ENCODE peak calls at places on chromosome 19, in seven cellular contexts. One of them, this sample, is unnamed.

GRCh38 chr19:35539314-35539713 is 6.1 kb downstream of the GAPDHS start:
- DNase-seq in IMR-90: no peak
- DNase-seq in NCI-H82: no peak
- DNase-seq in activated CD4-positive, alpha-beta T cell treated with anti-CD3 and anti-CD28 coated beads for 1 hour: no peak
- DNase-seq in stimulated activated CD8-positive, alpha-beta memory T cell treated with anti-CD3 and anti-CD28 coated beads, Interleukin-15, amount 100 ng/mL, for 4 hours: no peak
- DNase-seq in T-helper 9 cell: no peak
- DNase-seq in OCI-LY7: no peak
- DNase-seq in this sample: no peak

GRCh38 chr19:1106841-1107654 is 3.3 kb downstream of the GPX4 start:
- DNase-seq in OCI-LY7: no peak
- DNase-seq in NCI-H82: no peak
- DNase-seq in T-helper 9 cell: no peak
- DNase-seq in activated CD4-positive, alpha-beta T cell treated with anti-CD3 and anti-CD28 coated beads for 1 hour: no peak
- DNase-seq in stimulated activated CD8-positive, alpha-beta memory T cell treated with anti-CD3 and anti-CD28 coated beads, Interleukin-15, amount 100 ng/mL, for 4 hours: no peak
- DNase-seq in IMR-90: peak
- DNase-seq in this sample: no peak

GRCh38 chr19:48390188-48391099 is 907 bp downstream of the KDELR1 start:
- DNase-seq in stimulated activated CD8-positive, alpha-beta memory T cell treated with anti-CD3 and anti-CD28 coated beads, Interleukin-15, amount 100 ng/mL, for 4 hours: peak
- DNase-seq in T-helper 9 cell: peak
- DNase-seq in NCI-H82: peak
- DNase-seq in activated CD4-positive, alpha-beta T cell treated with anti-CD3 and anti-CD28 coated beads for 1 hour: peak
- DNase-seq in IMR-90: peak
- DNase-seq in OCI-LY7: peak
- DNase-seq in this sample: peak

GRCh38 chr19:45446295-45446694 is 21.5 kb upstream of the FOSB start:
- DNase-seq in T-helper 9 cell: no peak
- DNase-seq in IMR-90: peak
- DNase-seq in activated CD4-positive, alpha-beta T cell treated with anti-CD3 and anti-CD28 coated beads for 1 hour: no peak
- DNase-seq in OCI-LY7: peak
- DNase-seq in stimulated activated CD8-positive, alpha-beta memory T cell treated with anti-CD3 and anti-CD28 coated beads, Interleukin-15, amount 100 ng/mL, for 4 hours: no peak
- DNase-seq in NCI-H82: peak
- DNase-seq in this sample: peak

GRCh38 chr19:35846038-35846668 is 6.2 kb downstream of the NPHS1 start:
- DNase-seq in activated CD4-positive, alpha-beta T cell treated with anti-CD3 and anti-CD28 coated beads for 1 hour: no peak
- DNase-seq in IMR-90: no peak
- DNase-seq in stimulated activated CD8-positive, alpha-beta memory T cell treated with anti-CD3 and anti-CD28 coated beads, Interleukin-15, amount 100 ng/mL, for 4 hours: no peak
- DNase-seq in T-helper 9 cell: no peak
- DNase-seq in NCI-H82: peak
- DNase-seq in OCI-LY7: no peak
- DNase-seq in this sample: no peak

GRCh38 chr19:12603714-12604113 is 6.9 kb downstream of the ZNF490 start:
- DNase-seq in T-helper 9 cell: peak
- DNase-seq in NCI-H82: no peak
- DNase-seq in OCI-LY7: peak
- DNase-seq in IMR-90: peak
- DNase-seq in activated CD4-positive, alpha-beta T cell treated with anti-CD3 and anti-CD28 coated beads for 1 hour: no peak
- DNase-seq in stimulated activated CD8-positive, alpha-beta memory T cell treated with anti-CD3 and anti-CD28 coated beads, Interleukin-15, amount 100 ng/mL, for 4 hours: no peak
- DNase-seq in this sample: peak

GRCh38 chr19:34120846-34121639 is 51.3 kb upstream of the LSM14A start:
- DNase-seq in OCI-LY7: peak
- DNase-seq in T-helper 9 cell: peak
- DNase-seq in stimulated activated CD8-positive, alpha-beta memory T cell treated with anti-CD3 and anti-CD28 coated beads, Interleukin-15, amount 100 ng/mL, for 4 hours: no peak
- DNase-seq in IMR-90: peak
- DNase-seq in NCI-H82: peak
- DNase-seq in activated CD4-positive, alpha-beta T cell treated with anti-CD3 and anti-CD28 coated beads for 1 hour: peak
- DNase-seq in this sample: peak

GRCh38 chr19:49924004-49924880 is 4.8 kb upstream of the ATF5 start:
- DNase-seq in activated CD4-positive, alpha-beta T cell treated with anti-CD3 and anti-CD28 coated beads for 1 hour: no peak
- DNase-seq in IMR-90: no peak
- DNase-seq in stimulated activated CD8-positive, alpha-beta memory T cell treated with anti-CD3 and anti-CD28 coated beads, Interleukin-15, amount 100 ng/mL, for 4 hours: no peak
- DNase-seq in NCI-H82: no peak
- DNase-seq in T-helper 9 cell: no peak
- DNase-seq in OCI-LY7: peak
- DNase-seq in this sample: peak

GRCh38 chr19:19540707-19541515 is 2.8 kb downstream of the CILP2 start:
- DNase-seq in IMR-90: no peak
- DNase-seq in OCI-LY7: peak
- DNase-seq in stimulated activated CD8-positive, alpha-beta memory T cell treated with anti-CD3 and anti-CD28 coated beads, Interleukin-15, amount 100 ng/mL, for 4 hours: peak
- DNase-seq in NCI-H82: peak
- DNase-seq in activated CD4-positive, alpha-beta T cell treated with anti-CD3 and anti-CD28 coated beads for 1 hour: peak
- DNase-seq in T-helper 9 cell: peak
- DNase-seq in this sample: peak

GRCh38 chr19:51365211-51366049 is 758 bp downstream of the ETFB start:
- DNase-seq in T-helper 9 cell: no peak
- DNase-seq in OCI-LY7: peak
- DNase-seq in activated CD4-positive, alpha-beta T cell treated with anti-CD3 and anti-CD28 coated beads for 1 hour: no peak
- DNase-seq in stimulated activated CD8-positive, alpha-beta memory T cell treated with anti-CD3 and anti-CD28 coated beads, Interleukin-15, amount 100 ng/mL, for 4 hours: no peak
- DNase-seq in IMR-90: peak
- DNase-seq in NCI-H82: peak
- DNase-seq in this sample: peak

GRCh38 chr19:8147579-8147978 is 1.8 kb downstream of the FBN3 start:
- DNase-seq in activated CD4-positive, alpha-beta T cell treated with anti-CD3 and anti-CD28 coated beads for 1 hour: no peak
- DNase-seq in stimulated activated CD8-positive, alpha-beta memory T cell treated with anti-CD3 and anti-CD28 coated beads, Interleukin-15, amount 100 ng/mL, for 4 hours: no peak
- DNase-seq in T-helper 9 cell: no peak
- DNase-seq in IMR-90: no peak
- DNase-seq in OCI-LY7: no peak
- DNase-seq in NCI-H82: no peak
- DNase-seq in this sample: no peak

GRCh38 chr19:42328854-42329253 is 3.4 kb downstream of the MEGF8 start:
- DNase-seq in activated CD4-positive, alpha-beta T cell treated with anti-CD3 and anti-CD28 coated beads for 1 hour: no peak
- DNase-seq in stimulated activated CD8-positive, alpha-beta memory T cell treated with anti-CD3 and anti-CD28 coated beads, Interleukin-15, amount 100 ng/mL, for 4 hours: no peak
- DNase-seq in IMR-90: no peak
- DNase-seq in T-helper 9 cell: no peak
- DNase-seq in OCI-LY7: no peak
- DNase-seq in NCI-H82: no peak
- DNase-seq in this sample: no peak

GRCh38 chr19:53789708-53790678 is 34.1 kb downstream of the NLRP12 start:
- DNase-seq in T-helper 9 cell: no peak
- DNase-seq in activated CD4-positive, alpha-beta T cell treated with anti-CD3 and anti-CD28 coated beads for 1 hour: no peak
- DNase-seq in stimulated activated CD8-positive, alpha-beta memory T cell treated with anti-CD3 and anti-CD28 coated beads, Interleukin-15, amount 100 ng/mL, for 4 hours: no peak
- DNase-seq in IMR-90: no peak
- DNase-seq in OCI-LY7: no peak
- DNase-seq in NCI-H82: no peak
- DNase-seq in this sample: no peak

GRCh38 chr19:55179570-55180484 is at the start of gene SYT5:
- DNase-seq in activated CD4-positive, alpha-beta T cell treated with anti-CD3 and anti-CD28 coated beads for 1 hour: peak
- DNase-seq in NCI-H82: no peak
- DNase-seq in T-helper 9 cell: peak
- DNase-seq in IMR-90: no peak
- DNase-seq in stimulated activated CD8-positive, alpha-beta memory T cell treated with anti-CD3 and anti-CD28 coated beads, Interleukin-15, amount 100 ng/mL, for 4 hours: peak
- DNase-seq in OCI-LY7: peak
- DNase-seq in this sample: no peak

GRCh38 chr19:14375582-14376291 is 5.5 kb upstream of the ADGRE5 start:
- DNase-seq in IMR-90: peak
- DNase-seq in stimulated activated CD8-positive, alpha-beta memory T cell treated with anti-CD3 and anti-CD28 coated beads, Interleukin-15, amount 100 ng/mL, for 4 hours: no peak
- DNase-seq in T-helper 9 cell: no peak
- DNase-seq in activated CD4-positive, alpha-beta T cell treated with anti-CD3 and anti-CD28 coated beads for 1 hour: no peak
- DNase-seq in NCI-H82: peak
- DNase-seq in OCI-LY7: peak
- DNase-seq in this sample: peak

GRCh38 chr19:41356984-41357739 is 3.4 kb upstream of the TGFB1 start:
- DNase-seq in IMR-90: no peak
- DNase-seq in NCI-H82: no peak
- DNase-seq in T-helper 9 cell: no peak
- DNase-seq in stimulated activated CD8-positive, alpha-beta memory T cell treated with anti-CD3 and anti-CD28 coated beads, Interleukin-15, amount 100 ng/mL, for 4 hours: no peak
- DNase-seq in OCI-LY7: no peak
- DNase-seq in activated CD4-positive, alpha-beta T cell treated with anti-CD3 and anti-CD28 coated beads for 1 hour: no peak
- DNase-seq in this sample: no peak

GRCh38 chr19:17379221-17379631 is 2.1 kb upstream of the PLVAP start:
- DNase-seq in T-helper 9 cell: no peak
- DNase-seq in NCI-H82: no peak
- DNase-seq in IMR-90: no peak
- DNase-seq in stimulated activated CD8-positive, alpha-beta memory T cell treated with anti-CD3 and anti-CD28 coated beads, Interleukin-15, amount 100 ng/mL, for 4 hours: no peak
- DNase-seq in OCI-LY7: no peak
- DNase-seq in activated CD4-positive, alpha-beta T cell treated with anti-CD3 and anti-CD28 coated beads for 1 hour: no peak
- DNase-seq in this sample: no peak

GRCh38 chr19:18929311-18929710 is 9.8 kb downstream of the DDX49 start:
- DNase-seq in IMR-90: no peak
- DNase-seq in OCI-LY7: no peak
- DNase-seq in stimulated activated CD8-positive, alpha-beta memory T cell treated with anti-CD3 and anti-CD28 coated beads, Interleukin-15, amount 100 ng/mL, for 4 hours: no peak
- DNase-seq in T-helper 9 cell: no peak
- DNase-seq in activated CD4-positive, alpha-beta T cell treated with anti-CD3 and anti-CD28 coated beads for 1 hour: no peak
- DNase-seq in NCI-H82: no peak
- DNase-seq in this sample: no peak

GRCh38 chr19:10286803-10287737 is at the start of gene ICAM4:
- DNase-seq in NCI-H82: peak
- DNase-seq in IMR-90: peak
- DNase-seq in OCI-LY7: peak
- DNase-seq in T-helper 9 cell: no peak
- DNase-seq in stimulated activated CD8-positive, alpha-beta memory T cell treated with anti-CD3 and anti-CD28 coated beads, Interleukin-15, amount 100 ng/mL, for 4 hours: no peak
- DNase-seq in activated CD4-positive, alpha-beta T cell treated with anti-CD3 and anti-CD28 coated beads for 1 hour: no peak
- DNase-seq in this sample: no peak

GRCh38 chr19:3176715-3177501 is 1.7 kb upstream of the S1PR4 start:
- DNase-seq in IMR-90: peak
- DNase-seq in stimulated activated CD8-positive, alpha-beta memory T cell treated with anti-CD3 and anti-CD28 coated beads, Interleukin-15, amount 100 ng/mL, for 4 hours: peak
- DNase-seq in T-helper 9 cell: peak
- DNase-seq in OCI-LY7: no peak
- DNase-seq in activated CD4-positive, alpha-beta T cell treated with anti-CD3 and anti-CD28 coated beads for 1 hour: peak
- DNase-seq in NCI-H82: no peak
- DNase-seq in this sample: peak

GRCh38 chr19:15279326-15279904 is 47.2 kb upstream of the EPHX3 start:
- DNase-seq in stimulated activated CD8-positive, alpha-beta memory T cell treated with anti-CD3 and anti-CD28 coated beads, Interleukin-15, amount 100 ng/mL, for 4 hours: no peak
- DNase-seq in T-helper 9 cell: no peak
- DNase-seq in IMR-90: no peak
- DNase-seq in OCI-LY7: no peak
- DNase-seq in activated CD4-positive, alpha-beta T cell treated with anti-CD3 and anti-CD28 coated beads for 1 hour: no peak
- DNase-seq in NCI-H82: peak
- DNase-seq in this sample: no peak

GRCh38 chr19:17610384-17610783 is 54.9 kb downstream of the COLGALT1 start:
- DNase-seq in NCI-H82: no peak
- DNase-seq in IMR-90: peak
- DNase-seq in T-helper 9 cell: no peak
- DNase-seq in activated CD4-positive, alpha-beta T cell treated with anti-CD3 and anti-CD28 coated beads for 1 hour: no peak
- DNase-seq in stimulated activated CD8-positive, alpha-beta memory T cell treated with anti-CD3 and anti-CD28 coated beads, Interleukin-15, amount 100 ng/mL, for 4 hours: no peak
- DNase-seq in OCI-LY7: peak
- DNase-seq in this sample: peak

GRCh38 chr19:31518626-31519025 is 169.4 kb upstream of the TSHZ3 start:
- DNase-seq in activated CD4-positive, alpha-beta T cell treated with anti-CD3 and anti-CD28 coated beads for 1 hour: no peak
- DNase-seq in NCI-H82: peak
- DNase-seq in stimulated activated CD8-positive, alpha-beta memory T cell treated with anti-CD3 and anti-CD28 coated beads, Interleukin-15, amount 100 ng/mL, for 4 hours: no peak
- DNase-seq in OCI-LY7: no peak
- DNase-seq in IMR-90: no peak
- DNase-seq in T-helper 9 cell: no peak
- DNase-seq in this sample: no peak

GRCh38 chr19:44573183-44573582 is 40.2 kb upstream of the IGSF23 start:
- DNase-seq in T-helper 9 cell: no peak
- DNase-seq in OCI-LY7: no peak
- DNase-seq in activated CD4-positive, alpha-beta T cell treated with anti-CD3 and anti-CD28 coated beads for 1 hour: no peak
- DNase-seq in IMR-90: no peak
- DNase-seq in stimulated activated CD8-positive, alpha-beta memory T cell treated with anti-CD3 and anti-CD28 coated beads, Interleukin-15, amount 100 ng/mL, for 4 hours: no peak
- DNase-seq in NCI-H82: no peak
- DNase-seq in this sample: no peak

GRCh38 chr19:35267818-35268545 is 780 bp upstream of the USF2 start:
- DNase-seq in OCI-LY7: peak
- DNase-seq in stimulated activated CD8-positive, alpha-beta memory T cell treated with anti-CD3 and anti-CD28 coated beads, Interleukin-15, amount 100 ng/mL, for 4 hours: peak
- DNase-seq in NCI-H82: peak
- DNase-seq in IMR-90: peak
- DNase-seq in activated CD4-positive, alpha-beta T cell treated with anti-CD3 and anti-CD28 coated beads for 1 hour: peak
- DNase-seq in T-helper 9 cell: peak
- DNase-seq in this sample: peak

GRCh38 chr19:17225051-17225450 is 975 bp upstream of the OCEL1 start:
- DNase-seq in activated CD4-positive, alpha-beta T cell treated with anti-CD3 and anti-CD28 coated beads for 1 hour: no peak
- DNase-seq in NCI-H82: peak
- DNase-seq in OCI-LY7: no peak
- DNase-seq in IMR-90: no peak
- DNase-seq in stimulated activated CD8-positive, alpha-beta memory T cell treated with anti-CD3 and anti-CD28 coated beads, Interleukin-15, amount 100 ng/mL, for 4 hours: no peak
- DNase-seq in T-helper 9 cell: no peak
- DNase-seq in this sample: no peak

GRCh38 chr19:5434970-5435641 is 20.1 kb upstream of the ZNRF4 start:
- DNase-seq in NCI-H82: no peak
- DNase-seq in OCI-LY7: no peak
- DNase-seq in T-helper 9 cell: no peak
- DNase-seq in IMR-90: peak
- DNase-seq in stimulated activated CD8-positive, alpha-beta memory T cell treated with anti-CD3 and anti-CD28 coated beads, Interleukin-15, amount 100 ng/mL, for 4 hours: peak
- DNase-seq in activated CD4-positive, alpha-beta T cell treated with anti-CD3 and anti-CD28 coated beads for 1 hour: no peak
- DNase-seq in this sample: no peak

GRCh38 chr19:34173145-34173956 is 1.0 kb downstream of the LSM14A start:
- DNase-seq in IMR-90: peak
- DNase-seq in activated CD4-positive, alpha-beta T cell treated with anti-CD3 and anti-CD28 coated beads for 1 hour: no peak
- DNase-seq in OCI-LY7: peak
- DNase-seq in NCI-H82: peak
- DNase-seq in T-helper 9 cell: peak
- DNase-seq in stimulated activated CD8-positive, alpha-beta memory T cell treated with anti-CD3 and anti-CD28 coated beads, Interleukin-15, amount 100 ng/mL, for 4 hours: no peak
- DNase-seq in this sample: peak

GRCh38 chr19:35696835-35697234 is 7.5 kb upstream of the ZBTB32 start:
- DNase-seq in stimulated activated CD8-positive, alpha-beta memory T cell treated with anti-CD3 and anti-CD28 coated beads, Interleukin-15, amount 100 ng/mL, for 4 hours: no peak
- DNase-seq in T-helper 9 cell: no peak
- DNase-seq in NCI-H82: no peak
- DNase-seq in OCI-LY7: no peak
- DNase-seq in activated CD4-positive, alpha-beta T cell treated with anti-CD3 and anti-CD28 coated beads for 1 hour: no peak
- DNase-seq in IMR-90: no peak
- DNase-seq in this sample: no peak

GRCh38 chr19:3039125-3039524 is 10.0 kb upstream of the TLE2 start:
- DNase-seq in NCI-H82: no peak
- DNase-seq in activated CD4-positive, alpha-beta T cell treated with anti-CD3 and anti-CD28 coated beads for 1 hour: no peak
- DNase-seq in IMR-90: no peak
- DNase-seq in T-helper 9 cell: no peak
- DNase-seq in stimulated activated CD8-positive, alpha-beta memory T cell treated with anti-CD3 and anti-CD28 coated beads, Interleukin-15, amount 100 ng/mL, for 4 hours: no peak
- DNase-seq in OCI-LY7: no peak
- DNase-seq in this sample: no peak

GRCh38 chr19:23779645-23780044 is 21.0 kb upstream of the ZNF681 start:
- DNase-seq in NCI-H82: no peak
- DNase-seq in T-helper 9 cell: no peak
- DNase-seq in IMR-90: no peak
- DNase-seq in activated CD4-positive, alpha-beta T cell treated with anti-CD3 and anti-CD28 coated beads for 1 hour: no peak
- DNase-seq in stimulated activated CD8-positive, alpha-beta memory T cell treated with anti-CD3 and anti-CD28 coated beads, Interleukin-15, amount 100 ng/mL, for 4 hours: no peak
- DNase-seq in OCI-LY7: no peak
- DNase-seq in this sample: no peak

GRCh38 chr19:13042443-13043130 is 47.3 kb downstream of the NFIX start:
- DNase-seq in T-helper 9 cell: no peak
- DNase-seq in IMR-90: peak
- DNase-seq in activated CD4-positive, alpha-beta T cell treated with anti-CD3 and anti-CD28 coated beads for 1 hour: no peak
- DNase-seq in OCI-LY7: no peak
- DNase-seq in NCI-H82: peak
- DNase-seq in stimulated activated CD8-positive, alpha-beta memory T cell treated with anti-CD3 and anti-CD28 coated beads, Interleukin-15, amount 100 ng/mL, for 4 hours: no peak
- DNase-seq in this sample: no peak

GRCh38 chr19:51726049-51726448 is 2.3 kb upstream of the HAS1 start:
- DNase-seq in OCI-LY7: no peak
- DNase-seq in stimulated activated CD8-positive, alpha-beta memory T cell treated with anti-CD3 and anti-CD28 coated beads, Interleukin-15, amount 100 ng/mL, for 4 hours: no peak
- DNase-seq in IMR-90: peak
- DNase-seq in NCI-H82: peak
- DNase-seq in T-helper 9 cell: no peak
- DNase-seq in activated CD4-positive, alpha-beta T cell treated with anti-CD3 and anti-CD28 coated beads for 1 hour: no peak
- DNase-seq in this sample: no peak

GRCh38 chr19:32397736-32398135 is 7.8 kb upstream of the DPY19L3 start:
- DNase-seq in T-helper 9 cell: no peak
- DNase-seq in activated CD4-positive, alpha-beta T cell treated with anti-CD3 and anti-CD28 coated beads for 1 hour: no peak
- DNase-seq in OCI-LY7: no peak
- DNase-seq in NCI-H82: no peak
- DNase-seq in IMR-90: peak
- DNase-seq in stimulated activated CD8-positive, alpha-beta memory T cell treated with anti-CD3 and anti-CD28 coated beads, Interleukin-15, amount 100 ng/mL, for 4 hours: no peak
- DNase-seq in this sample: no peak

GRCh38 chr19:19385900-19386339 is 19.6 kb upstream of the GATAD2A start:
- DNase-seq in IMR-90: no peak
- DNase-seq in NCI-H82: peak
- DNase-seq in stimulated activated CD8-positive, alpha-beta memory T cell treated with anti-CD3 and anti-CD28 coated beads, Interleukin-15, amount 100 ng/mL, for 4 hours: no peak
- DNase-seq in activated CD4-positive, alpha-beta T cell treated with anti-CD3 and anti-CD28 coated beads for 1 hour: peak
- DNase-seq in OCI-LY7: peak
- DNase-seq in T-helper 9 cell: peak
- DNase-seq in this sample: peak

GRCh38 chr19:15191982-15192381 is 8.8 kb downstream of the NOTCH3 start:
- DNase-seq in NCI-H82: no peak
- DNase-seq in stimulated activated CD8-positive, alpha-beta memory T cell treated with anti-CD3 and anti-CD28 coated beads, Interleukin-15, amount 100 ng/mL, for 4 hours: no peak
- DNase-seq in OCI-LY7: no peak
- DNase-seq in T-helper 9 cell: no peak
- DNase-seq in IMR-90: no peak
- DNase-seq in activated CD4-positive, alpha-beta T cell treated with anti-CD3 and anti-CD28 coated beads for 1 hour: no peak
- DNase-seq in this sample: no peak